ENCODE peak calls at places on chromosomes 6 and 20, in four cellular contexts. J is WTC11, G is HepG2, X is K562. O is an unnamed sample.
A peak's percentile ranks its signal among the peaks of the same experiment; 100 is the strongest.

GRCh38 chr20:59779656-59780380 is 153.6 kb downstream of the SYCP2 start:
- DNase-seq in J (no peak), G (no peak), X (no peak), O (no peak)

GRCh38 chr20:59723607-59724456 is 119.5 kb downstream of the PHACTR3 start:
- DNase-seq in X (no peak), J (no peak), G (no peak), O (no peak)

GRCh38 chr6:7541175-7542064 is at the start of gene DSP:
- DNase-seq in G (peak; percentile 96), X (peak; percentile 74), J (peak; percentile 72), O (peak; percentile 65)

GRCh38 chr6:92849636-92850035 is 569.7 kb downstream of the EPHA7 start:
- DNase-seq in J (no peak), G (no peak), X (no peak), O (no peak)

GRCh38 chr6:52155791-52156576 is 30.2 kb upstream of the IL17A start:
- DNase-seq in J (no peak), G (no peak), X (no peak), O (no peak)

GRCh38 chr6:100879317-100879716 is 1.8 kb downstream of the ASCC3 start:
- DNase-seq in X (no peak), J (no peak), G (no peak), O (no peak)

GRCh38 chr6:165663283-165663735 is 268 bp upstream of the PDE10A start:
- DNase-seq in J (peak; percentile 52), X (no peak), G (no peak), O (peak; percentile 43)

GRCh38 chr6:89836637-89837222 is 7.0 kb downstream of the CASP8AP2 start:
- DNase-seq in G (no peak), J (no peak), X (no peak), O (no peak)

GRCh38 chr20:21529863-21530262 is 16.0 kb upstream of the NKX2-2 start:
- DNase-seq in G (peak; percentile 66), X (no peak), J (no peak), O (peak; percentile 32)

GRCh38 chr20:49343246-49343645 is 65.4 kb upstream of the ZNFX1 start:
- DNase-seq in G (no peak), J (no peak), X (no peak), O (no peak)

GRCh38 chr6:42988486-42989020 is 4.2 kb downstream of the PPP2R5D start:
- DNase-seq in G (no peak), J (no peak), X (no peak), O (no peak)

GRCh38 chr6:133495205-133495903 is 254.2 kb downstream of the EYA4 start:
- DNase-seq in J (no peak), G (no peak), X (no peak), O (no peak)
- TF ChIP-seq ELF4 in J (no peak), G (no peak), X (no peak), O (no peak)

DNA sequence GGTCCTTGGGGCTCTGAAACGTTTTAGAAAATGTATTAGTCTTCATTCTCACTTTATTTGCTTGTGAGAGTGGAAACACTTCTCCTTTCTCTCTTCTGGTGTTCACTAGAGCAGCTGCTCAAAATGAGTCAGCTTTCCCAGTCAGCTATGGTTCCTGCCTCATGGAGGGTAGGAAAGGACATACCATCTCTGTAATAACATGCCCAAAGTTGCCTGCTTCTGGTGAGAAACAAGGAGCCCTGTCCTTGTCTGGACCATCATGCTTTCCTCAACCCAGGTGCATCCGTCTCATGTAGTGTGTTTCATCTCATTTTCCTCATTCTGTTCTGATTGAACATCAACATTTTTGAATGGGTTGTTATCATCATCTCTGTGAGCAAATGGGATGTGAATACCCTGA is 17.1 kb upstream of the TINAG start:
- DNase-seq in X (no peak), J (no peak), G (no peak), O (no peak)
- TF ChIP-seq ELF4 in X (no peak), J (no peak), G (no peak), O (no peak)

DNA sequence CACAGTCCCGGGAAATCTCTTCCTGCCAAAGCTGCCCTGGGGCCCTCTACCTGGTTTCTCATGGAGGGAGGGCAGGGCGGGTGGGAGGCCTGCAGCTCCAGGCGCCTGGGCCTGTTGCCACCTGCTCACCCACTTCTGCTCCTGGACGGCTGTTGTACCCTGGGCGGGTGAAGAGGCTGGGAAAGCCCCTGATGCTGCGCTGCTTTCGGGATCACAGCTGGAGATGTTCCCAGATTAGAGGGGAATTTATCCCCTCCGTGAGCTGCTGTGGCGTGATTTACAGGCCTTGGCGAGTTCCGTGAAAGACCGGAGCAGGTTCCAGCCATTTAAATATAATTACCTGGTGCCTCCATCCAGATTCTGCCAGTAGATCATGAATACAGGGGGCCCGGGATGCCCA is 12.3 kb upstream of the VSTM2L start:
- DNase-seq in X (no peak), G (no peak), J (no peak), O (no peak)
- TF ChIP-seq ELF4 in X (no peak), G (no peak), J (no peak), O (no peak)

GRCh38 chr6:13303668-13304017 is 24.7 kb downstream of the TBC1D7 start:
- DNase-seq in X (no peak), G (no peak), J (no peak), O (no peak)

GRCh38 chr6:13302751-13303667 is 25.3 kb downstream of the TBC1D7 start:
- DNase-seq in G (peak; percentile 80), X (peak; percentile 46), J (no peak), O (no peak)

GRCh38 chr6:13304101-13304500 is 24.2 kb downstream of the TBC1D7 start:
- DNase-seq in J (no peak), G (no peak), X (no peak), O (no peak)

GRCh38 chr6:13300649-13301590 is 27.4 kb downstream of the TBC1D7 start:
- DNase-seq in G (peak; percentile 34), J (no peak), X (no peak), O (no peak)

DNA sequence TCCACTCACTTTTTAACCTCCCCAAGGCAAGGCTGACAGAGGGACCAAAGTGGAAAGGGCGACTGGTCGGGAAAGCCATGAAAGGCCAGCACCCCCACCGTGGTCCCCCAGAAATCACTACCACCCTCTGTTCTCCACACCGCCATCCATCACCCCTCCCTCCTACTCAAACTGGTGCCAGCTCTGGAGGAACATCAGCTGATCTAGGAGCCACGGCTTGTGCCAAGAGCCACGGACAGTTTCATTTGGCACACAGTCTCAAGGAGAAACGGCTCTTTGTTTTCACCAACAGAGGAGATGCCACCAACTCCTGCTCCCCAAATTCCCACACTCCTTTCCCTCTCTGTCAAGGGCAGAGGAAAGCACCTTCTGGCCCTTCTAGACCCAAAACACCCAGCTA is 26.0 kb downstream of the TBC1D7 start:
- DNase-seq in J (no peak), X (no peak), G (no peak), O (no peak)
- TF ChIP-seq ELF4 in J (no peak), X (no peak), G (no peak), O (no peak)

DNA sequence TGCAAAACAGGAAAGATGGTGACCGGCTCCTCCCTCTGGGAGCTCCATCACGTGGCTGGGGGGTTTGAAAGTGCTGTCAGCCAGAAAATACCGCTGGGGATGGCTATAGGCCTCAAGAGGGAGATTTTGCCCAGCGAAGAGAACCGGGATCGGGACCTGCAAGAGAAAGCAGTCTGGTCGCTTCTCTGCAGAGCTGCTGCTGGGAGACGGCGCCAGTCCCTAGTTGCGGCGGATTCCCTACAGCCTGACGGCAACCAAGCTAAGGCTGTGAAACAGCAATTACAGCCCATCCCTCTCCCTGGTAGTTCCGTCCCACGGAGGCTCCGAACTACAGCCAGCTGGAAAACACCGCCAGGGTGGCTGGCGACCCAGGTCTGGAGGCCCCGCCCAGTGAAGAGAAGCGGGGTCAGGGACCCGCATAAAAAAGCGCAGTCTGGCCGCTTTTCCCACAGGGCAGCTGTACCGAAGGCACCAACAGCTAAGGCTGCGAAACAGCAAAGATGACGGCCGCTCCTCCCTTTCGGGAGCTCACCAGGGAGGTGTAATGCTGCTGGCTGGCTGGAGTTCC is 238.1 kb upstream of the IRAK1BP1 start:
- DNase-seq in G (no peak), J (peak; percentile 56), X (no peak), O (no peak)
- TF ChIP-seq ELF4 in G (no peak), J (no peak), X (no peak), O (no peak)

GRCh38 chr6:27650620-27651370 is 177.9 kb upstream of the ZNF184 start:
- DNase-seq in X (peak; percentile 80), J (peak; percentile 79), G (peak; percentile 81), O (peak; percentile 70)

GRCh38 chr6:27651371-27651732 is 178.4 kb upstream of the ZNF184 start:
- DNase-seq in G (no peak), X (peak; percentile 57), J (no peak), O (peak; percentile 36)
- TF ChIP-seq ELF4 in G (no peak), X (no peak), J (no peak), O (no peak)

GRCh38 chr20:4554346-4554745 is 167.4 kb upstream of the PRND start:
- DNase-seq in J (no peak), X (no peak), G (no peak), O (no peak)

GRCh38 chr20:4552075-4552474 is 169.6 kb upstream of the PRND start:
- DNase-seq in X (no peak), G (no peak), J (no peak), O (no peak)

GRCh38 chr20:4559106-4559505 is 162.6 kb upstream of the PRND start:
- DNase-seq in X (no peak), J (no peak), G (no peak), O (no peak)

GRCh38 chr20:4556781-4557180 is 164.9 kb upstream of the PRND start:
- DNase-seq in J (no peak), G (no peak), X (peak; percentile 61), O (no peak)

GRCh38 chr20:4555188-4555893 is 166.4 kb upstream of the PRND start:
- DNase-seq in J (no peak), X (no peak), G (no peak), O (no peak)
- TF ChIP-seq ELF4 in J (no peak), X (no peak), G (no peak), O (no peak)